ENCODE peak calls at places on chromosomes 7 and 10, in four cellular contexts. A is mammary epithelial cell, V is heart left ventricle, N is fibroblast of the aortic adventitia. S is an unnamed sample.

GRCh38 chr10:95406651-95407280 is 116.0 kb upstream of the PDLIM1 start:
- DNase-seq in A (peak; percentile 35), V (peak; percentile 88), N (no peak), S (no peak)

GRCh38 chr10:93947524-93947923 is 46.2 kb upstream of the PLCE1 start:
- DNase-seq in A (no peak), V (no peak), N (peak; percentile 25), S (no peak)

GRCh38 chr7:155466814-155467675 is 9.1 kb downstream of the EN2 start:
- DNase-seq in A (no peak), V (no peak), N (no peak), S (peak; percentile 87)

GRCh38 chr10:90813592-90814365 is 44.1 kb downstream of the HTR7 start:
- DNase-seq in A (peak; percentile 96), V (no peak), N (peak; percentile 12), S (no peak)

GRCh38 chr10:99756158-99756557 is 24.1 kb downstream of the CUTC start:
- DNase-seq in A (no peak), V (no peak), N (no peak), S (no peak)

GRCh38 chr10:90787906-90788491 is 69.8 kb downstream of the HTR7 start:
- DNase-seq in A (peak; percentile 27), V (no peak), N (peak; percentile 59), S (peak; percentile 53)

GRCh38 chr7:4803397-4804241 is 28.2 kb downstream of the AP5Z1 start:
- DNase-seq in A (no peak), V (no peak), N (no peak), S (no peak)

GRCh38 chr7:12456506-12456905 is 52.8 kb upstream of the VWDE start:
- DNase-seq in A (no peak), V (no peak), N (no peak), S (no peak)

GRCh38 chr7:157519798-157520244 is 183.0 kb downstream of the DNAJB6 start:
- DNase-seq in A (no peak), V (no peak), N (no peak), S (no peak)

GRCh38 chr7:93923291-93923690 is 1.8 kb downstream of the GNG11 start:
- DNase-seq in A (no peak), V (no peak), N (peak; percentile 60), S (no peak)

GRCh38 chr7:55249332-55249731 is 115.8 kb upstream of the LANCL2 start:
- DNase-seq in A (no peak), V (no peak), N (no peak), S (no peak)

GRCh38 chr7:22357311-22358175 is 589 bp upstream of the RAPGEF5 start:
- DNase-seq in A (peak; percentile 92), V (no peak), N (peak; percentile 52), S (peak; percentile 3)

GRCh38 chr7:102834999-102835398 is 77.8 kb upstream of the LRRC17 start:
- DNase-seq in A (peak; percentile 85), V (no peak), N (peak; percentile 78), S (no peak)

GRCh38 chr7:75572396-75572795 is 80.3 kb downstream of the SPDYE5 start:
- DNase-seq in A (no peak), V (no peak), N (no peak), S (no peak)

GRCh38 chr10:77392851-77393250 is 244.8 kb downstream of the KCNMA1 start:
- DNase-seq in A (peak; percentile 100), V (no peak), N (peak; percentile 96), S (no peak)

GRCh38 chr7:84665339-84665738 is 470.8 kb upstream of the SEMA3A start:
- DNase-seq in A (no peak), V (no peak), N (no peak), S (no peak)

GRCh38 chr10:30184397-30185033 is 125.1 kb upstream of the JCAD start:
- DNase-seq in A (no peak), V (no peak), N (peak; percentile 31), S (no peak)

GRCh38 chr10:24900888-24901685 is 51.3 kb downstream of the PRTFDC1 start:
- DNase-seq in A (no peak), V (no peak), N (peak; percentile 59), S (no peak)

GRCh38 chr7:41252551-41252950 is 450.3 kb downstream of the INHBA start:
- DNase-seq in A (no peak), V (no peak), N (no peak), S (no peak)

GRCh38 chr7:84603545-84603944 is 409.0 kb upstream of the SEMA3A start:
- DNase-seq in A (no peak), V (no peak), N (no peak), S (no peak)

GRCh38 chr10:60964257-60965235 is 20.6 kb upstream of the RHOBTB1 start:
- DNase-seq in A (peak; percentile 82), V (peak; percentile 74), N (peak; percentile 88), S (peak; percentile 61)

GRCh38 chr7:106126170-106126938 is 14.2 kb upstream of the SYPL1 start:
- DNase-seq in A (peak; percentile 75), V (peak; percentile 25), N (peak; percentile 44), S (no peak)

GRCh38 chr10:113131611-113132330 is 181.7 kb downstream of the TCF7L2 start:
- DNase-seq in A (peak; percentile 5), V (no peak), N (peak; percentile 98), S (no peak)

GRCh38 chr7:42972703-42973500 is 40.7 kb downstream of the MRPL32 start:
- DNase-seq in A (no peak), V (no peak), N (peak; percentile 97), S (no peak)

GRCh38 chr7:121547341-121548092 is 151.4 kb upstream of the FAM3C start:
- DNase-seq in A (peak; percentile 50), V (no peak), N (peak; percentile 87), S (no peak)

GRCh38 chr10:33332183-33333031 is 2.1 kb downstream of the NRP1 start:
- DNase-seq in A (no peak), V (no peak), N (peak; percentile 87), S (no peak)

GRCh38 chr10:122164815-122165491 is 106.1 kb upstream of the BTBD16 start:
- DNase-seq in A (no peak), V (no peak), N (no peak), S (no peak)
- TF ChIP-seq CTCF in A (no peak), V (no peak), N (no peak), S (no peak)

GRCh38 chr7:124031406-124031805 is 1.5 kb downstream of the TMEM229A start:
- DNase-seq in A (no peak), V (no peak), N (no peak), S (no peak)

GRCh38 chr7:124033807-124034753 is 1.2 kb upstream of the TMEM229A start:
- DNase-seq in A (no peak), V (no peak), N (no peak), S (no peak)

GRCh38 chr7:124031919-124032318 is 948 bp downstream of the TMEM229A start:
- DNase-seq in A (no peak), V (no peak), N (no peak), S (peak; percentile 8)

GRCh38 chr7:124033093-124033806 is 383 bp upstream of the TMEM229A start:
- DNase-seq in A (no peak), V (peak; percentile 29), N (peak; percentile 1), S (peak; percentile 50)

DNA sequence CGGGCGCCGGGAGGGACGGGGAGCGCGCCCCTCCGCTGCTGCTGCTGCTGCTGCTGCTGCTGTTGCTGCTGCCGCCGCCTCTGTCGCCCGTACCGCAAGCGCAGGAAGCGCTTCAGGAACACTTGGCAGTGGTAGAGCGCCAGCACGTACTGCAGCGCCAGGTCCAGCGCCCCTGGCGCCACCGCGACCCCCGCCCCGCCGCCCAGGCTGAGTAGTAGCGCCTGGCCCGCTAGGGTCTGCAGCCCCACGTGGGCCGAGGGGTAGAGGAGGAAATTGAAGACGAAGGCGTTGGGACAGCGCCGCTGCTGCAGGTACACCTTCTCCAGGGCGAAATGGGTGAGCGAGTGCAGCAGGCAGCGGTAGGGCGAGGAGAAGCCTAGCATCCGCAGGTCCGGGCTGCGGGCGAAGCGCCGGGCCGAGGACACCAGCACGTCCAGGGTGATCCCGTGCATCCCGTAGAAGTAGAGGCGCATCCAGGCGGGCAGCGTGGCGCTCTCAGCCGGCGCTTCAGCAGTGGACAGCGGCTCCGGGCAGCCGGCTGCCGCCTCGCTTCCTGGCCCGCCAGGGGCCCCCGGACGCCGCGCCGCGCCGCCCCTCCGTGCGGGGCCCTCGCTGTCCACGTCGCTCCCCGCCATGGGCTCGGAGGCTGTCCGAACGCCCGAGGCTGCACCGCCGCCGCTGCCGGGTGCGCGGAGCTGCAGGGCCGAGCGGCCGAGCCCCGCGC is at the start of gene TMEM229A:
- DNase-seq in A (peak; percentile 35), V (peak; percentile 21), N (peak; percentile 14), S (peak; percentile 68)
- TF ChIP-seq CTCF in A (no peak), V (no peak), N (no peak), S (no peak)

GRCh38 chr7:26944959-26945358 is 80.6 kb upstream of the SKAP2 start:
- DNase-seq in A (no peak), V (no peak), N (no peak), S (no peak)
- TF ChIP-seq CTCF in A (no peak), V (no peak), N (no peak), S (no peak)

DNA sequence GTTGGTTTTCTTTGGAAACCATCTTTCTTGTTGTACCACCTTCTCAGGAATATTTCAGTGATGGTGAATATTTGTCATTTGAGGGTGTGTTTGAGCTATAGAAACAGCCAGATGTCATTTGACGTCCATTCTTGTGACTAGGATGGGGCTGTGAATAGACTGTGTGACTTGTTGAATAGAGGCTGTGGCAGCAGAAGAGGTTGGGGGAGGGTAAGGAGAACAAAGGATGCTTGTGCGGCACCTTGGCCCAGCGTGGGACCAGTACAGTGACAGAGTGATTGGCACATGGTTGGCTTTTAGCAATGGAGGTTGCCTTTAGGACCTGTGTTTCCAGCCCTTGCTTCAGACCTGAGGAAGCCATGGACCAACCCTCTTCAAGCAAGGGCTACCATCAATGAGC is 11.3 kb downstream of the DMBT1 start:
- DNase-seq in A (no peak), V (no peak), N (no peak), S (no peak)
- TF ChIP-seq CTCF in A (no peak), V (no peak), N (no peak), S (no peak)

GRCh38 chr7:149787428-149788299 is 14.3 kb upstream of the ZNF467 start:
- DNase-seq in A (no peak), V (peak; percentile 59), N (no peak), S (no peak)
- TF ChIP-seq CTCF in A (no peak), V (peak; percentile 44), N (no peak), S (no peak)

GRCh38 chr7:18895456-18895855 is 222.0 kb downstream of the TWIST1 start:
- DNase-seq in A (peak; percentile 76), V (no peak), N (peak; percentile 75), S (no peak)

GRCh38 chr7:18890885-18891621 is 226.4 kb downstream of the TWIST1 start:
- DNase-seq in A (no peak), V (no peak), N (peak; percentile 46), S (no peak)

GRCh38 chr7:18896343-18896975 is 221.0 kb downstream of the TWIST1 start:
- DNase-seq in A (no peak), V (no peak), N (no peak), S (no peak)

GRCh38 chr7:18893156-18893555 is 224.3 kb downstream of the TWIST1 start:
- DNase-seq in A (no peak), V (no peak), N (no peak), S (no peak)

GRCh38 chr7:18894155-18894554 is 223.3 kb downstream of the TWIST1 start:
- DNase-seq in A (no peak), V (no peak), N (no peak), S (no peak)
- TF ChIP-seq CTCF in A (no peak), V (no peak), N (no peak), S (no peak)